ENCODE peak calls at places on chromosomes 6 and 20, in ten cellular contexts. T is RWPE1; A is tibial artery; H is AG09309; P is keratinocyte; V is tibial nerve; W is CD8-positive, alpha-beta T cell; Y is left ventricle myocardium inferior; I is mesothelial cell of epicardium; X is neural progenitor cell. K is an unnamed sample.

GRCh38 chr6:143961868-143962643 is 46.0 kb downstream of the PLAGL1 start:
- DNase-seq in T (no peak), A (no peak), H (no peak), P (no peak), V (no peak), W (no peak), Y (no peak), I (no peak), X (peak), K (no peak)

GRCh38 chr6:142301421-142302391 is at the start of gene ADGRG6:
- DNase-seq in T (peak), A (no peak), H (no peak), P (no peak), V (no peak), W (peak), Y (peak), I (peak), X (peak), K (no peak)

GRCh38 chr6:106080106-106081095 is 5.7 kb upstream of the PRDM1 start:
- DNase-seq in T (no peak), A (no peak), H (no peak), P (no peak), V (no peak), W (no peak), Y (no peak), I (no peak), X (peak), K (no peak)

GRCh38 chr6:43203718-43204095 is 21.7 kb downstream of the CUL9 start:
- DNase-seq in T (no peak), A (no peak), H (no peak), P (no peak), V (no peak), W (no peak), Y (no peak), I (no peak), X (no peak), K (no peak)

GRCh38 chr20:22684763-22685443 is 100.5 kb upstream of the FOXA2 start:
- DNase-seq in T (peak), A (no peak), H (no peak), P (no peak), V (no peak), W (no peak), Y (no peak), I (no peak), X (no peak), K (no peak)

GRCh38 chr6:68238097-68238597 is 396.9 kb upstream of the ADGRB3 start:
- DNase-seq in T (peak), A (no peak), H (no peak), P (no peak), V (no peak), W (no peak), Y (no peak), I (no peak), X (no peak), K (no peak)

GRCh38 chr20:36173451-36173933 is 19.0 kb downstream of the EPB41L1 start:
- DNase-seq in T (no peak), A (no peak), H (no peak), P (no peak), V (no peak), W (peak), Y (no peak), I (peak), X (peak), K (no peak)

GRCh38 chr6:30748851-30749540 is 4.6 kb upstream of the IER3 start:
- DNase-seq in T (no peak), A (no peak), H (no peak), P (peak), V (no peak), W (no peak), Y (no peak), I (no peak), X (no peak), K (no peak)

GRCh38 chr6:46996860-46997641 is 45.1 kb downstream of the ADGRF1 start:
- DNase-seq in T (no peak), A (no peak), H (no peak), P (no peak), V (no peak), W (no peak), Y (no peak), I (no peak), X (no peak), K (no peak)

GRCh38 chr6:134517145-134517658 is 199.3 kb upstream of the SGK1 start:
- DNase-seq in T (peak), A (peak), H (peak), P (no peak), V (peak), W (no peak), Y (peak), I (peak), X (peak), K (peak)

GRCh38 chr20:50416269-50416863 is 93.8 kb upstream of the PTPN1 start:
- DNase-seq in T (no peak), A (no peak), H (no peak), P (no peak), V (no peak), W (no peak), Y (peak), I (no peak), X (no peak), K (no peak)

GRCh38 chr6:3398755-3399671 is 57.8 kb downstream of the SLC22A23 start:
- DNase-seq in T (no peak), A (no peak), H (no peak), P (no peak), V (no peak), W (no peak), Y (no peak), I (no peak), X (no peak), K (no peak)

GRCh38 chr6:93849857-93850256 is 430.5 kb upstream of the EPHA7 start:
- DNase-seq in T (no peak), A (no peak), H (no peak), P (no peak), V (no peak), W (no peak), Y (no peak), I (no peak), X (no peak), K (no peak)

GRCh38 chr6:42523158-42523814 is 40.5 kb upstream of the UBR2 start:
- DNase-seq in T (no peak), A (no peak), H (no peak), P (no peak), V (no peak), W (no peak), Y (no peak), I (no peak), X (no peak), K (no peak)

GRCh38 chr6:99119109-99120031 is 171.6 kb upstream of the FBXL4 start:
- DNase-seq in T (peak), A (no peak), H (peak), P (no peak), V (peak), W (peak), Y (no peak), I (peak), X (peak), K (no peak)

GRCh38 chr20:32560989-32561830 is 23.9 kb downstream of the NOL4L start:
- DNase-seq in T (no peak), A (no peak), H (no peak), P (no peak), V (no peak), W (no peak), Y (no peak), I (no peak), X (peak), K (no peak)

GRCh38 chr20:43689165-43689564 is 22.3 kb downstream of the MYBL2 start:
- DNase-seq in T (no peak), A (no peak), H (no peak), P (no peak), V (no peak), W (no peak), Y (no peak), I (no peak), X (no peak), K (no peak)

GRCh38 chr6:28794175-28795002 is 129.4 kb downstream of the TRIM27 start:
- DNase-seq in T (no peak), A (no peak), H (no peak), P (no peak), V (no peak), W (no peak), Y (no peak), I (no peak), X (peak), K (no peak)

GRCh38 chr6:56890683-56891429 is 64.1 kb upstream of the BEND6 start:
- DNase-seq in T (no peak), A (no peak), H (peak), P (no peak), V (no peak), W (no peak), Y (no peak), I (no peak), X (no peak), K (peak)

GRCh38 chr6:38509713-38510112 is 130.0 kb downstream of the BTBD9 start:
- DNase-seq in T (peak), A (no peak), H (peak), P (no peak), V (no peak), W (no peak), Y (no peak), I (no peak), X (no peak), K (no peak)

GRCh38 chr6:17178754-17179153 is 76.9 kb downstream of the STMND1 start:
- DNase-seq in T (no peak), A (no peak), H (no peak), P (no peak), V (no peak), W (no peak), Y (no peak), I (no peak), X (no peak), K (no peak)

GRCh38 chr20:18197382-18198070 is 59.9 kb downstream of the KAT14 start:
- DNase-seq in T (peak), A (no peak), H (no peak), P (peak), V (no peak), W (no peak), Y (no peak), I (no peak), X (no peak), K (no peak)
- TF ChIP-seq CTCF in T (no peak), A (no peak), H (no peak), P (peak), V (no peak), W (no peak), Y (no peak), I (no peak), X (no peak), K (no peak)

DNA sequence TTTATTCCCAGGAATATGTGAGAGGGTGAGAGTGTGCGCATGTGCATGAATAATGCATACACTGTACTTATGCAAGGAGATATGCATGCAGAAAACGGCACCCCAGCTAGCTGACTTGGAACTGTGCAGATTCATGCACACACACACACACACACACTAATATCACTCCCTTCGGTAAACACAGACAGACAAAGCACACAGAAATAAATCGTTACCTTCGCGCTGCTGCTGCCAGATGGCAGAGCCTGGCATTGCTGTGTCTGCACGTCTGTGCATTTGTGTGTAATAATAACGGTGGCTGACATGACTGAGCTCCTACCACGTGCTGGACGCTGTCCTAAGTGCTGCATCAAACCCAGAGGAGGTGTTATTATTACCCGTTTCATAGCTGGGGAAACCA is 36.8 kb downstream of the PREX1 start:
- DNase-seq in T (no peak), A (no peak), H (no peak), P (no peak), V (no peak), W (no peak), Y (no peak), I (no peak), X (no peak), K (no peak)
- TF ChIP-seq CTCF in T (no peak), A (no peak), H (no peak), P (no peak), V (no peak), W (peak), Y (no peak), I (no peak), X (no peak), K (no peak)

DNA sequence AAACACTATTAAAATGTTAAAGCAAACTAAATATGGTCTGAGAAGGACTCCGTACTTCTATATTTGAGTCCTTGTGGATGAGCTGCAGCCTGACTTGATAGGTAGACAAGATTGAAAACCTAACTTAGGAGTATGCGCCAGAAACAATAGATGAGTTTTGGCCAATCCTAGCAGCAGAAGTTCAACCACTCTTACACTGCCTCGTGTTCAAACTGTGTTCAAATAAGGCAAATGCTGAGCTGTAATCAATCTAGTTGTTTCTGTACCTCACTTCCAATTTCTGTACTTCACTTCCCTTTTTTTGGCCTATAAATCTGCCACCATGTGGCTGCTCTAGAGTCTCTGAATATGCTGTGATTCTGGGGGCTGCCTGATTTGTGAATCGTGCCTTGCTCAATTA is 13.2 kb upstream of the SERINC1 start:
- DNase-seq in T (no peak), A (no peak), H (no peak), P (no peak), V (no peak), W (no peak), Y (no peak), I (no peak), X (peak), K (no peak)
- TF ChIP-seq CTCF in T (no peak), A (no peak), H (no peak), P (no peak), V (no peak), W (no peak), Y (no peak), I (no peak), X (no peak), K (no peak)

GRCh38 chr6:12417191-12417590 is 127.0 kb downstream of the EDN1 start:
- DNase-seq in T (no peak), A (no peak), H (no peak), P (no peak), V (no peak), W (no peak), Y (no peak), I (no peak), X (no peak), K (no peak)
- TF ChIP-seq CTCF in T (no peak), A (no peak), H (no peak), P (no peak), V (no peak), W (no peak), Y (no peak), I (no peak), X (no peak), K (no peak)

GRCh38 chr6:35386989-35387388 is 44.6 kb downstream of the PPARD start:
- DNase-seq in T (no peak), A (no peak), H (no peak), P (no peak), V (no peak), W (no peak), Y (no peak), I (no peak), X (no peak), K (no peak)
- TF ChIP-seq CTCF in T (no peak), A (no peak), H (no peak), P (no peak), V (no peak), W (no peak), Y (no peak), I (no peak), X (no peak), K (no peak)